ENCODE peak calls at places on chromosomes 2 and 18, in eight cellular contexts. R is mucosa of descending colon, T is KBM-7, J is pancreas, E is neural crest cell, L is HTR-8/SVneo, B is AG10803, S is DMS79 treated with DMSO at 0.1 percent for 48 hours. V is an unnamed sample.

GRCh38 chr2:63903003-63903402 is 61.3 kb downstream of the UGP2 start:
- DNase-seq in R (no peak), J (no peak), S (no peak), B (peak; percentile 9), E (no peak), L (no peak), T (no peak), V (peak; percentile 26)

GRCh38 chr18:39380186-39380714 is 1814.7 kb upstream of the CELF4 start:
- DNase-seq in B (no peak), J (no peak), L (no peak), S (no peak), T (no peak), R (no peak), E (no peak), V (no peak)

GRCh38 chr2:234953116-234954031 is 1.6 kb downstream of the SH3BP4 start:
- DNase-seq in J (no peak), E (no peak), T (no peak), S (peak; percentile 32), B (peak; percentile 48), R (no peak), L (no peak), V (peak; percentile 70)

GRCh38 chr18:6476201-6476600 is 61.5 kb upstream of the L3MBTL4 start:
- DNase-seq in S (peak; percentile 10), L (no peak), B (no peak), E (no peak), T (no peak), J (no peak), R (no peak), V (no peak)

GRCh38 chr2:96824079-96824870 is 8.2 kb downstream of the CNNM3 start:
- DNase-seq in J (no peak), E (no peak), L (no peak), B (peak; percentile 60), R (no peak), S (no peak), T (no peak), V (no peak)

GRCh38 chr2:17529771-17530170 is 10.7 kb upstream of the VSNL1 start:
- DNase-seq in B (no peak), S (no peak), J (no peak), L (no peak), E (no peak), R (no peak), T (no peak), V (no peak)

GRCh38 chr2:105378276-105378840 is 20.5 kb downstream of the FHL2 start:
- DNase-seq in S (no peak), B (no peak), T (no peak), R (no peak), J (no peak), E (no peak), L (no peak), V (no peak)

GRCh38 chr18:75062297-75062886 is 146.5 kb downstream of the PTGR3 start:
- DNase-seq in T (no peak), S (no peak), R (no peak), J (no peak), E (no peak), L (no peak), B (no peak), V (no peak)

GRCh38 chr2:3959372-3959771 is 256.0 kb downstream of the DCDC2C start:
- DNase-seq in E (no peak), T (peak; percentile 59), J (no peak), R (no peak), B (peak; percentile 10), S (peak; percentile 75), L (peak; percentile 28), V (peak; percentile 57)

GRCh38 chr2:225122582-225123486 is 80.6 kb upstream of the DOCK10 start:
- DNase-seq in L (no peak), T (no peak), E (peak; percentile 29), R (no peak), S (no peak), B (no peak), J (no peak), V (peak; percentile 56)

GRCh38 chr2:206531996-206532543 is 88.7 kb downstream of the ADAM23 start:
- DNase-seq in E (no peak), R (no peak), T (no peak), B (peak; percentile 20), S (no peak), L (no peak), J (no peak), V (peak; percentile 23)

GRCh38 chr18:5891361-5892215 is 3.7 kb downstream of the TMEM200C start:
- DNase-seq in T (no peak), J (peak; percentile 51), L (no peak), B (no peak), R (no peak), S (no peak), E (no peak), V (no peak)

GRCh38 chr2:155708052-155708451 is 624.5 kb downstream of the NR4A2 start:
- DNase-seq in S (no peak), J (no peak), E (no peak), B (no peak), R (no peak), L (no peak), T (no peak), V (no peak)

GRCh38 chr2:8506771-8507170 is 175.1 kb upstream of the ID2 start:
- DNase-seq in S (no peak), J (no peak), T (no peak), E (no peak), R (no peak), L (no peak), B (no peak), V (no peak)

GRCh38 chr2:96616128-96616527 is 22.0 kb downstream of the KANSL3 start:
- DNase-seq in E (no peak), S (no peak), T (no peak), R (no peak), J (no peak), B (no peak), L (no peak), V (no peak)

GRCh38 chr2:202346180-202346579 is 29.9 kb upstream of the BMPR2 start:
- DNase-seq in R (no peak), J (no peak), B (peak; percentile 47), T (no peak), E (no peak), L (no peak), S (no peak), V (no peak)

GRCh38 chr2:135701442-135701841 is 40.2 kb upstream of the UBXN4 start:
- DNase-seq in E (no peak), R (no peak), S (no peak), T (no peak), B (peak; percentile 54), L (no peak), J (no peak), V (peak; percentile 81)

GRCh38 chr2:181129654-181130053 is 149.2 kb downstream of the UBE2E3 start:
- DNase-seq in B (no peak), E (no peak), S (no peak), L (no peak), J (no peak), T (no peak), R (no peak), V (no peak)

GRCh38 chr2:181471227-181471626 is 14.0 kb downstream of the ITGA4 start:
- DNase-seq in R (no peak), J (no peak), E (no peak), B (no peak), S (peak; percentile 75), T (no peak), L (no peak), V (peak; percentile 21)

GRCh38 chr2:176445831-176446433 is 176.7 kb downstream of the MTX2 start:
- DNase-seq in L (no peak), T (no peak), R (no peak), B (peak; percentile 63), S (no peak), E (no peak), J (no peak), V (peak; percentile 78)

GRCh38 chr2:178229927-178230326 is 35.6 kb downstream of the OSBPL6 start:
- DNase-seq in J (no peak), R (no peak), S (no peak), E (no peak), L (no peak), B (no peak), T (peak; percentile 64), V (no peak)

GRCh38 chr2:149184994-149185393 is 145.4 kb upstream of the LYPD6 start:
- DNase-seq in E (no peak), L (no peak), J (no peak), S (no peak), T (no peak), R (no peak), B (no peak), V (no peak)

GRCh38 chr2:48754874-48755273 is 650 bp downstream of the LHCGR start:
- DNase-seq in J (no peak), S (no peak), E (no peak), B (peak; percentile 6), R (no peak), T (no peak), L (no peak), V (peak; percentile 28)

GRCh38 chr18:78814321-78814720 is 165.3 kb upstream of the SALL3 start:
- DNase-seq in R (no peak), B (no peak), J (no peak), E (no peak), S (peak; percentile 13), T (no peak), L (no peak), V (no peak)

GRCh38 chr2:118554616-118555015 is 292.8 kb downstream of the EN1 start:
- DNase-seq in S (no peak), E (no peak), T (no peak), R (no peak), L (no peak), B (peak; percentile 15), J (no peak), V (peak; percentile 39)